ENCODE peak calls at places on chromosomes 13 and 19, in seven cellular contexts. J is activated B cell treated with CpG ODN at 0.5 μM for 24 hours, U is astrocyte of the spinal cord, E is uterus, Z is psoas muscle, T is neural crest cell, R is fibroblast of mammary gland. B is an unnamed sample.
A peak's percentile ranks its signal among the peaks of the same experiment; 100 is the strongest.

GRCh38 chr19:29761575-29762225 is 46.6 kb upstream of the C19orf12 start:
- DNase-seq in J (no peak), U (no peak), E (no peak), Z (no peak), T (no peak), R (no peak), B (no peak)

GRCh38 chr19:40466219-40467006 is at the start of gene SPTBN4:
- DNase-seq in J (peak; percentile 46), U (no peak), E (peak; percentile 48), Z (peak; percentile 53), T (no peak), R (no peak), B (peak; percentile 42)

GRCh38 chr19:44685877-44686276 is 13.1 kb upstream of the CEACAM16 start:
- DNase-seq in J (no peak), U (peak; percentile 49), E (no peak), Z (no peak), T (no peak), R (peak; percentile 43), B (no peak)

GRCh38 chr13:66154354-66154753 is 1075.8 kb downstream of the PCDH9 start:
- DNase-seq in J (no peak), U (no peak), E (no peak), Z (no peak), T (no peak), R (no peak), B (no peak)

GRCh38 chr13:110421696-110422395 is 114.8 kb downstream of the COL4A2 start:
- DNase-seq in J (no peak), U (peak; percentile 96), E (no peak), Z (no peak), T (no peak), R (peak; percentile 88), B (no peak)

GRCh38 chr13:74825170-74825948 is 656.6 kb downstream of the TBC1D4 start:
- DNase-seq in J (no peak), U (peak; percentile 64), E (no peak), Z (no peak), T (no peak), R (peak; percentile 91), B (no peak)

GRCh38 chr19:7468840-7469239 is 20.0 kb downstream of the PEX11G start:
- DNase-seq in J (no peak), U (no peak), E (no peak), Z (no peak), T (no peak), R (no peak), B (no peak)

GRCh38 chr19:44806271-44806670 is 2.6 kb upstream of the BCAM start:
- DNase-seq in J (no peak), U (no peak), E (no peak), Z (no peak), T (no peak), R (no peak), B (no peak)

GRCh38 chr13:30108913-30109237 is 198.5 kb downstream of the KATNAL1 start:
- DNase-seq in J (no peak), U (no peak), E (no peak), Z (no peak), T (no peak), R (no peak), B (no peak)

GRCh38 chr19:44808463-44809371 is at the start of gene BCAM:
- DNase-seq in J (no peak), U (peak; percentile 51), E (peak; percentile 83), Z (peak; percentile 84), T (peak; percentile 55), R (peak; percentile 50), B (peak; percentile 57)

GRCh38 chr19:35484637-35485036 is 5.6 kb downstream of the KRTDAP start:
- DNase-seq in J (peak; percentile 37), U (no peak), E (no peak), Z (no peak), T (no peak), R (no peak), B (peak; percentile 81)

GRCh38 chr13:25200783-25201182 is 28.7 kb upstream of the AMER2 start:
- DNase-seq in J (no peak), U (no peak), E (no peak), Z (no peak), T (no peak), R (no peak), B (no peak)

GRCh38 chr13:98821372-98822237 is 69.1 kb upstream of the SLC15A1 start:
- DNase-seq in J (no peak), U (peak; percentile 60), E (peak; percentile 42), Z (no peak), T (no peak), R (peak; percentile 87), B (no peak)

GRCh38 chr19:15911599-15912237 is 13.8 kb upstream of the CYP4F2 start:
- DNase-seq in J (no peak), U (no peak), E (no peak), Z (no peak), T (no peak), R (no peak), B (no peak)

DNA sequence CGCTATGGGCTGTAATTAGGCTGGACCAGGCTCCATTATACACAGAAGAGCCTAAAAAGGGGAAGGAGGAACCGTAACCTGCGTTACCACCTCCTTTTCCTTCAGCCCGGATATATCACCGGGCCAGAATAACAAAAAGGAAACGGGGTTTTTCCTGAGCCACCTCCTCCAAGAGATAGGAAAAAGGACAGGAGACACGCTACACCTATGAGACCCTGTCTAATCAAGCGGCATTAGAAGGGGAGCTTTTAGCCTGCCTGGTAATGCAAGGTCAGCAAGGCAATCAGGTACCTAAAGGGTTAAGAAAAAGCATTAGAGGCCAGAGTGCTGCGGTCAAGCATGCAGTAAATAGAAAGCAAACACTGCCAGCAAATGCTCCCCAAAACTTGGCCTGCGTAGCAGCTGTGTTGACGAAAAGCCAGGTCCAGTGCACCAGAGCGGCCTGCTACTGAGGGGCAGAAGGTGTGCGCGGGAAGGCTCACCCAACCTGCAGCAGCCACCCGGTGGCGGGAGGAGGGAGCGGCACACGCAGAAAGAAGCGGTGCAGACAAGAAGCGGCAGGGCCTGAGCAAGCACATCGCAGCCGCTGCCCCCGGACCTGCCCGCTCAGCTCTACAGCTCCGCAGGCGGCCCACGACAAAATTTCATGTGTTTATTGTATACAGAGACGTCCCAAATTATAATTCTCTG is 1466.1 kb downstream of the UQCRFS1 start:
- DNase-seq in J (no peak), U (no peak), E (peak; percentile 16), Z (peak; percentile 19), T (peak; percentile 5), R (peak; percentile 28), B (no peak)
- TF ChIP-seq CTCF in J (no peak), U (no peak), E (no peak), Z (peak; percentile 43), T (peak; percentile 32), R (peak; percentile 17), B (no peak)

GRCh38 chr19:56748443-56748842 is 76.9 kb upstream of the ZNF835 start:
- DNase-seq in J (no peak), U (no peak), E (no peak), Z (no peak), T (no peak), R (peak; percentile 26), B (no peak)
- TF ChIP-seq CTCF in J (no peak), U (no peak), E (peak; percentile 81), Z (peak; percentile 30), T (peak; percentile 17), R (peak; percentile 45), B (no peak)

GRCh38 chr19:19782783-19783182 is 38.8 kb downstream of the ZNF506 start:
- DNase-seq in J (no peak), U (no peak), E (no peak), Z (no peak), T (no peak), R (no peak), B (no peak)

GRCh38 chr19:19788015-19788414 is 33.5 kb downstream of the ZNF506 start:
- DNase-seq in J (no peak), U (no peak), E (no peak), Z (no peak), T (no peak), R (no peak), B (no peak)
- TF ChIP-seq CTCF in J (no peak), U (no peak), E (no peak), Z (no peak), T (no peak), R (no peak), B (no peak)

GRCh38 chr13:43763143-43763759 is 23.5 kb downstream of the ENOX1 start:
- DNase-seq in J (no peak), U (no peak), E (no peak), Z (no peak), T (no peak), R (no peak), B (no peak)

GRCh38 chr13:43769552-43769951 is 17.2 kb downstream of the ENOX1 start:
- DNase-seq in J (no peak), U (no peak), E (no peak), Z (no peak), T (no peak), R (no peak), B (no peak)

GRCh38 chr13:43766766-43767165 is 20.0 kb downstream of the ENOX1 start:
- DNase-seq in J (no peak), U (no peak), E (peak; percentile 34), Z (peak; percentile 21), T (no peak), R (no peak), B (no peak)

GRCh38 chr13:43764349-43764748 is 22.4 kb downstream of the ENOX1 start:
- DNase-seq in J (no peak), U (no peak), E (no peak), Z (no peak), T (no peak), R (no peak), B (no peak)

GRCh38 chr13:43767351-43767901 is 19.3 kb downstream of the ENOX1 start:
- DNase-seq in J (no peak), U (no peak), E (peak; percentile 19), Z (peak; percentile 22), T (no peak), R (peak; percentile 63), B (no peak)
- TF ChIP-seq CTCF in J (no peak), U (no peak), E (no peak), Z (no peak), T (no peak), R (no peak), B (no peak)

GRCh38 chr19:49938662-49939061 is 9.4 kb upstream of the NUP62 start:
- DNase-seq in J (no peak), U (no peak), E (no peak), Z (no peak), T (no peak), R (peak; percentile 27), B (no peak)

GRCh38 chr19:49936549-49936948 is 7.2 kb upstream of the NUP62 start:
- DNase-seq in J (no peak), U (no peak), E (no peak), Z (no peak), T (no peak), R (no peak), B (no peak)

GRCh38 chr19:49940482-49940791 is 11.1 kb upstream of the NUP62 start:
- DNase-seq in J (no peak), U (no peak), E (no peak), Z (no peak), T (no peak), R (no peak), B (no peak)

GRCh38 chr19:49939721-49940481 is 10.6 kb upstream of the NUP62 start:
- DNase-seq in J (no peak), U (no peak), E (no peak), Z (no peak), T (no peak), R (no peak), B (no peak)
- TF ChIP-seq CTCF in J (no peak), U (no peak), E (no peak), Z (no peak), T (no peak), R (no peak), B (no peak)

GRCh38 chr19:48182434-48182833 is 12.0 kb downstream of the ZSWIM9 start:
- DNase-seq in J (no peak), U (no peak), E (no peak), Z (no peak), T (no peak), R (no peak), B (no peak)
- TF ChIP-seq CTCF in J (no peak), U (no peak), E (no peak), Z (no peak), T (no peak), R (no peak), B (no peak)